ENCODE peak calls at places on chromosomes 12 and 14, in seven cellular contexts. One of them, this sample, is unnamed.

GRCh38 chr12:121038861-121039654 is at the start of gene OASL:
- DNase-seq in mesothelial cell of epicardium: no peak
- DNase-seq in glomerular endothelial cell: no peak
- DNase-seq in neuronal stem cell: no peak
- DNase-seq in activated CD4-positive, alpha-beta T cell treated with anti-CD3 and anti-CD28 coated beads, Interleukin-2, amount 50 U/mL, for 24 hours: peak; percentile 32
- DNase-seq in DMS53: peak; percentile 37
- DNase-seq in DMS153: no peak
- DNase-seq in this sample: no peak

GRCh38 chr14:44446965-44447364 is 60.1 kb downstream of the FSCB start:
- DNase-seq in neuronal stem cell: no peak
- DNase-seq in glomerular endothelial cell: no peak
- DNase-seq in DMS153: no peak
- DNase-seq in DMS53: no peak
- DNase-seq in activated CD4-positive, alpha-beta T cell treated with anti-CD3 and anti-CD28 coated beads, Interleukin-2, amount 50 U/mL, for 24 hours: no peak
- DNase-seq in mesothelial cell of epicardium: no peak
- DNase-seq in this sample: no peak

GRCh38 chr12:127570793-127571360 is 696.1 kb upstream of the TMEM132C start:
- DNase-seq in mesothelial cell of epicardium: no peak
- DNase-seq in DMS153: no peak
- DNase-seq in activated CD4-positive, alpha-beta T cell treated with anti-CD3 and anti-CD28 coated beads, Interleukin-2, amount 50 U/mL, for 24 hours: no peak
- DNase-seq in neuronal stem cell: no peak
- DNase-seq in DMS53: peak; percentile 21
- DNase-seq in glomerular endothelial cell: no peak
- DNase-seq in this sample: no peak

GRCh38 chr14:79702197-79702596 is 509.1 kb downstream of the DIO2 start:
- DNase-seq in DMS153: no peak
- DNase-seq in activated CD4-positive, alpha-beta T cell treated with anti-CD3 and anti-CD28 coated beads, Interleukin-2, amount 50 U/mL, for 24 hours: no peak
- DNase-seq in neuronal stem cell: no peak
- DNase-seq in mesothelial cell of epicardium: no peak
- DNase-seq in DMS53: no peak
- DNase-seq in glomerular endothelial cell: no peak
- DNase-seq in this sample: no peak

GRCh38 chr14:60183724-60184596 is 18.8 kb upstream of the DHRS7 start:
- DNase-seq in mesothelial cell of epicardium: no peak
- DNase-seq in glomerular endothelial cell: no peak
- DNase-seq in neuronal stem cell: peak; percentile 56
- DNase-seq in activated CD4-positive, alpha-beta T cell treated with anti-CD3 and anti-CD28 coated beads, Interleukin-2, amount 50 U/mL, for 24 hours: peak; percentile 45
- DNase-seq in DMS153: peak; percentile 36
- DNase-seq in DMS53: peak; percentile 77
- DNase-seq in this sample: peak; percentile 93

GRCh38 chr14:28307506-28307905 is 459.1 kb upstream of the FOXG1 start:
- DNase-seq in mesothelial cell of epicardium: no peak
- DNase-seq in neuronal stem cell: no peak
- DNase-seq in DMS153: no peak
- DNase-seq in activated CD4-positive, alpha-beta T cell treated with anti-CD3 and anti-CD28 coated beads, Interleukin-2, amount 50 U/mL, for 24 hours: no peak
- DNase-seq in DMS53: no peak
- DNase-seq in glomerular endothelial cell: no peak
- DNase-seq in this sample: no peak

GRCh38 chr12:54390668-54391551 is 6.4 kb upstream of the ZNF385A start:
- DNase-seq in mesothelial cell of epicardium: peak; percentile 68
- DNase-seq in activated CD4-positive, alpha-beta T cell treated with anti-CD3 and anti-CD28 coated beads, Interleukin-2, amount 50 U/mL, for 24 hours: peak; percentile 45
- DNase-seq in glomerular endothelial cell: no peak
- DNase-seq in DMS153: peak; percentile 21
- DNase-seq in neuronal stem cell: no peak
- DNase-seq in DMS53: peak; percentile 78
- DNase-seq in this sample: no peak

GRCh38 chr14:91246051-91246852 is 1.7 kb upstream of the GPR68 start:
- DNase-seq in DMS153: no peak
- DNase-seq in activated CD4-positive, alpha-beta T cell treated with anti-CD3 and anti-CD28 coated beads, Interleukin-2, amount 50 U/mL, for 24 hours: peak; percentile 79
- DNase-seq in mesothelial cell of epicardium: no peak
- DNase-seq in DMS53: peak; percentile 58
- DNase-seq in neuronal stem cell: no peak
- DNase-seq in glomerular endothelial cell: no peak
- DNase-seq in this sample: peak; percentile 40

GRCh38 chr12:13038491-13039161 is 5.6 kb upstream of the FAM234B start:
- DNase-seq in DMS53: no peak
- DNase-seq in DMS153: no peak
- DNase-seq in activated CD4-positive, alpha-beta T cell treated with anti-CD3 and anti-CD28 coated beads, Interleukin-2, amount 50 U/mL, for 24 hours: no peak
- DNase-seq in glomerular endothelial cell: no peak
- DNase-seq in neuronal stem cell: no peak
- DNase-seq in mesothelial cell of epicardium: no peak
- DNase-seq in this sample: no peak

GRCh38 chr12:31002999-31003398 is 70.7 kb upstream of the DDX11 start:
- DNase-seq in DMS153: no peak
- DNase-seq in neuronal stem cell: no peak
- DNase-seq in mesothelial cell of epicardium: no peak
- DNase-seq in glomerular endothelial cell: no peak
- DNase-seq in activated CD4-positive, alpha-beta T cell treated with anti-CD3 and anti-CD28 coated beads, Interleukin-2, amount 50 U/mL, for 24 hours: no peak
- DNase-seq in DMS53: no peak
- DNase-seq in this sample: no peak

GRCh38 chr14:28142400-28143015 is 624.1 kb upstream of the FOXG1 start:
- DNase-seq in activated CD4-positive, alpha-beta T cell treated with anti-CD3 and anti-CD28 coated beads, Interleukin-2, amount 50 U/mL, for 24 hours: no peak
- DNase-seq in mesothelial cell of epicardium: no peak
- DNase-seq in glomerular endothelial cell: no peak
- DNase-seq in DMS53: peak; percentile 49
- DNase-seq in DMS153: peak; percentile 28
- DNase-seq in neuronal stem cell: no peak
- DNase-seq in this sample: no peak